ENCODE peak calls at places on chromosomes 11 and 22, in eight cellular contexts. One of them, this sample, is unnamed.

GRCh38 chr11:12900496-12900895 is 108.6 kb upstream of the RASSF10 start:
- DNase-seq in activated CD4-positive, alpha-beta T cell treated with anti-CD3 and anti-CD28 coated beads, Interleukin-2, amount 50 U/mL, for 1 hour: no peak
- DNase-seq in hypothalamus: no peak
- DNase-seq in activated naive CD4-positive, alpha-beta T cell treated with Interleukin-2 at 50 U/mL for 16 hours: no peak
- DNase-seq in ureter: no peak
- DNase-seq in hepatocyte: peak
- DNase-seq in left colon: no peak
- DNase-seq in fibroblast of pulmonary artery: peak
- DNase-seq in this sample: peak

GRCh38 chr11:16280256-16280682 is 76.1 kb downstream of the SOX6 start:
- DNase-seq in activated CD4-positive, alpha-beta T cell treated with anti-CD3 and anti-CD28 coated beads, Interleukin-2, amount 50 U/mL, for 1 hour: no peak
- DNase-seq in activated naive CD4-positive, alpha-beta T cell treated with Interleukin-2 at 50 U/mL for 16 hours: no peak
- DNase-seq in left colon: peak
- DNase-seq in hypothalamus: no peak
- DNase-seq in hepatocyte: peak
- DNase-seq in fibroblast of pulmonary artery: peak
- DNase-seq in ureter: peak
- DNase-seq in this sample: no peak

GRCh38 chr11:104570088-104570701 is 328.1 kb downstream of the CASP12 start:
- DNase-seq in hypothalamus: no peak
- DNase-seq in activated CD4-positive, alpha-beta T cell treated with anti-CD3 and anti-CD28 coated beads, Interleukin-2, amount 50 U/mL, for 1 hour: no peak
- DNase-seq in ureter: no peak
- DNase-seq in hepatocyte: no peak
- DNase-seq in left colon: no peak
- DNase-seq in fibroblast of pulmonary artery: peak
- DNase-seq in activated naive CD4-positive, alpha-beta T cell treated with Interleukin-2 at 50 U/mL for 16 hours: no peak
- DNase-seq in this sample: peak

GRCh38 chr22:19622061-19622441 is 92.3 kb upstream of the SEPTIN5 start:
- DNase-seq in hypothalamus: no peak
- DNase-seq in activated CD4-positive, alpha-beta T cell treated with anti-CD3 and anti-CD28 coated beads, Interleukin-2, amount 50 U/mL, for 1 hour: no peak
- DNase-seq in hepatocyte: no peak
- DNase-seq in activated naive CD4-positive, alpha-beta T cell treated with Interleukin-2 at 50 U/mL for 16 hours: no peak
- DNase-seq in fibroblast of pulmonary artery: no peak
- DNase-seq in left colon: no peak
- DNase-seq in ureter: no peak
- DNase-seq in this sample: no peak

GRCh38 chr11:123478352-123478986 is 48.4 kb downstream of the GRAMD1B start:
- DNase-seq in activated CD4-positive, alpha-beta T cell treated with anti-CD3 and anti-CD28 coated beads, Interleukin-2, amount 50 U/mL, for 1 hour: no peak
- DNase-seq in fibroblast of pulmonary artery: peak
- DNase-seq in hepatocyte: peak
- DNase-seq in ureter: peak
- DNase-seq in left colon: peak
- DNase-seq in hypothalamus: peak
- DNase-seq in activated naive CD4-positive, alpha-beta T cell treated with Interleukin-2 at 50 U/mL for 16 hours: peak
- DNase-seq in this sample: peak

GRCh38 chr11:64357904-64358535 is 942 bp upstream of the RPS6KA4 start:
- DNase-seq in ureter: no peak
- DNase-seq in activated naive CD4-positive, alpha-beta T cell treated with Interleukin-2 at 50 U/mL for 16 hours: peak
- DNase-seq in fibroblast of pulmonary artery: no peak
- DNase-seq in left colon: no peak
- DNase-seq in hypothalamus: no peak
- DNase-seq in hepatocyte: peak
- DNase-seq in activated CD4-positive, alpha-beta T cell treated with anti-CD3 and anti-CD28 coated beads, Interleukin-2, amount 50 U/mL, for 1 hour: no peak
- DNase-seq in this sample: no peak

GRCh38 chr11:107018274-107018901 is at the start of gene GUCY1A2:
- DNase-seq in activated CD4-positive, alpha-beta T cell treated with anti-CD3 and anti-CD28 coated beads, Interleukin-2, amount 50 U/mL, for 1 hour: no peak
- DNase-seq in fibroblast of pulmonary artery: no peak
- DNase-seq in left colon: peak
- DNase-seq in ureter: peak
- DNase-seq in hepatocyte: peak
- DNase-seq in activated naive CD4-positive, alpha-beta T cell treated with Interleukin-2 at 50 U/mL for 16 hours: no peak
- DNase-seq in hypothalamus: peak
- DNase-seq in this sample: peak

GRCh38 chr11:116122697-116123472 is 618.7 kb upstream of the CADM1 start:
- DNase-seq in hepatocyte: no peak
- DNase-seq in left colon: no peak
- DNase-seq in activated naive CD4-positive, alpha-beta T cell treated with Interleukin-2 at 50 U/mL for 16 hours: no peak
- DNase-seq in ureter: no peak
- DNase-seq in activated CD4-positive, alpha-beta T cell treated with anti-CD3 and anti-CD28 coated beads, Interleukin-2, amount 50 U/mL, for 1 hour: no peak
- DNase-seq in fibroblast of pulmonary artery: no peak
- DNase-seq in hypothalamus: no peak
- DNase-seq in this sample: no peak

GRCh38 chr11:71452354-71453020 is 516 bp upstream of the NADSYN1 start:
- DNase-seq in left colon: peak
- DNase-seq in hypothalamus: peak
- DNase-seq in hepatocyte: peak
- DNase-seq in fibroblast of pulmonary artery: peak
- DNase-seq in activated naive CD4-positive, alpha-beta T cell treated with Interleukin-2 at 50 U/mL for 16 hours: peak
- DNase-seq in ureter: no peak
- DNase-seq in activated CD4-positive, alpha-beta T cell treated with anti-CD3 and anti-CD28 coated beads, Interleukin-2, amount 50 U/mL, for 1 hour: peak
- DNase-seq in this sample: peak